ENCODE peak calls at places on chromosome 7, in six cellular contexts. One of them, this sample, is unnamed.

GRCh38 chr7:155589001-155589980 is 42.9 kb upstream of the CNPY1 start:
- DNase-seq in hepatocyte: no peak
- DNase-seq in pancreas: no peak
- DNase-seq in BE2C: peak
- DNase-seq in tibial artery: peak
- DNase-seq in transverse colon: no peak
- DNase-seq in this sample: no peak

GRCh38 chr7:9407816-9408215 is 974.4 kb downstream of the NXPH1 start:
- DNase-seq in pancreas: no peak
- DNase-seq in tibial artery: no peak
- DNase-seq in transverse colon: no peak
- DNase-seq in BE2C: no peak
- DNase-seq in hepatocyte: no peak
- DNase-seq in this sample: no peak

GRCh38 chr7:99249985-99250575 is 22.6 kb upstream of the MYH16 start:
- DNase-seq in tibial artery: no peak
- DNase-seq in pancreas: no peak
- DNase-seq in hepatocyte: no peak
- DNase-seq in transverse colon: no peak
- DNase-seq in BE2C: no peak
- DNase-seq in this sample: no peak

GRCh38 chr7:33744293-33744692 is 161.0 kb upstream of the BMPER start:
- DNase-seq in BE2C: peak
- DNase-seq in transverse colon: no peak
- DNase-seq in hepatocyte: peak
- DNase-seq in pancreas: no peak
- DNase-seq in tibial artery: no peak
- DNase-seq in this sample: no peak

GRCh38 chr7:36469236-36469635 is 79.6 kb downstream of the ANLN start:
- DNase-seq in BE2C: no peak
- DNase-seq in pancreas: no peak
- DNase-seq in tibial artery: no peak
- DNase-seq in hepatocyte: no peak
- DNase-seq in transverse colon: no peak
- DNase-seq in this sample: no peak

GRCh38 chr7:84207025-84207424 is 12.4 kb upstream of the SEMA3A start:
- DNase-seq in tibial artery: no peak
- DNase-seq in hepatocyte: no peak
- DNase-seq in BE2C: no peak
- DNase-seq in pancreas: no peak
- DNase-seq in transverse colon: no peak
- DNase-seq in this sample: no peak

GRCh38 chr7:1724118-1724910 is 54.2 kb downstream of the ELFN1 start:
- DNase-seq in hepatocyte: no peak
- DNase-seq in transverse colon: no peak
- DNase-seq in tibial artery: no peak
- DNase-seq in pancreas: no peak
- DNase-seq in BE2C: no peak
- DNase-seq in this sample: no peak

GRCh38 chr7:150451833-150452431 is 1.5 kb downstream of the GIMAP8 start:
- DNase-seq in hepatocyte: no peak
- DNase-seq in transverse colon: no peak
- DNase-seq in tibial artery: no peak
- DNase-seq in pancreas: no peak
- DNase-seq in BE2C: no peak
- DNase-seq in this sample: no peak

GRCh38 chr7:9189683-9190082 is 756.3 kb downstream of the NXPH1 start:
- DNase-seq in pancreas: no peak
- DNase-seq in transverse colon: no peak
- DNase-seq in BE2C: no peak
- DNase-seq in hepatocyte: no peak
- DNase-seq in tibial artery: no peak
- DNase-seq in this sample: peak

GRCh38 chr7:47254081-47255006 is 327.6 kb downstream of the TNS3 start:
- DNase-seq in BE2C: peak
- DNase-seq in pancreas: peak
- DNase-seq in hepatocyte: peak
- DNase-seq in tibial artery: peak
- DNase-seq in transverse colon: peak
- DNase-seq in this sample: peak

GRCh38 chr7:121372376-121373024 is 23.6 kb downstream of the FAM3C start:
- DNase-seq in transverse colon: no peak
- DNase-seq in hepatocyte: no peak
- DNase-seq in tibial artery: no peak
- DNase-seq in pancreas: no peak
- DNase-seq in BE2C: no peak
- DNase-seq in this sample: no peak

GRCh38 chr7:101792051-101792651 is 25.3 kb upstream of the CUX1 start:
- DNase-seq in transverse colon: no peak
- DNase-seq in BE2C: peak
- DNase-seq in pancreas: no peak
- DNase-seq in tibial artery: no peak
- DNase-seq in hepatocyte: peak
- DNase-seq in this sample: no peak

GRCh38 chr7:150570712-150571465 is 3.7 kb downstream of the GIMAP4 start:
- DNase-seq in tibial artery: no peak
- DNase-seq in pancreas: no peak
- DNase-seq in BE2C: no peak
- DNase-seq in hepatocyte: no peak
- DNase-seq in transverse colon: no peak
- DNase-seq in this sample: no peak

GRCh38 chr7:56105508-56105907 is 768 bp downstream of the CHCHD2 start:
- DNase-seq in BE2C: no peak
- DNase-seq in tibial artery: no peak
- DNase-seq in pancreas: peak
- DNase-seq in hepatocyte: no peak
- DNase-seq in transverse colon: peak
- DNase-seq in this sample: no peak
- TF ChIP-seq CTCF in BE2C: no peak
- TF ChIP-seq CTCF in tibial artery: no peak
- TF ChIP-seq CTCF in pancreas: no peak
- TF ChIP-seq CTCF in hepatocyte: no peak
- TF ChIP-seq CTCF in transverse colon: no peak
- TF ChIP-seq CTCF in this sample: no peak

DNA sequence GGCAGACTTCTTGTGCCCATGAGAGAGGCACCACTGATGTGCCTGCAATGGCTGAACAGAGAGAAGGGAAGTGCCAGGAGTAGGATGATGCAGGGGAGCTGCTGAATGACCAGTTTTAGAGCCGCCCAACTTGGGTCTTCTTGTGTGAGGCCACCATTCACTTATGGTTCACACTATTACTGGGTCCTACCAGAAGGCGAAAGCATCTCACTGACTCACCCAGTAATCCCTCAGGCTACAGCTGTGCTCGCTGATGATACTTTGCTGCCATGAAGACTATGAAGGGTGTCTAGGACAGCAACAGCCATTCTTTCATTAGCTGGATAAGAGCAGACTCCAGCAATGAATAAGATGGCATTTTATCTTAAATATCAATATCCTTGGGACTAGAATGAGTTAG is 47.6 kb downstream of the PLXNA4 start:
- DNase-seq in tibial artery: no peak
- DNase-seq in pancreas: no peak
- DNase-seq in hepatocyte: no peak
- DNase-seq in transverse colon: no peak
- DNase-seq in BE2C: no peak
- DNase-seq in this sample: no peak
- TF ChIP-seq CTCF in tibial artery: no peak
- TF ChIP-seq CTCF in pancreas: no peak
- TF ChIP-seq CTCF in hepatocyte: no peak
- TF ChIP-seq CTCF in transverse colon: no peak
- TF ChIP-seq CTCF in BE2C: no peak
- TF ChIP-seq CTCF in this sample: no peak

DNA sequence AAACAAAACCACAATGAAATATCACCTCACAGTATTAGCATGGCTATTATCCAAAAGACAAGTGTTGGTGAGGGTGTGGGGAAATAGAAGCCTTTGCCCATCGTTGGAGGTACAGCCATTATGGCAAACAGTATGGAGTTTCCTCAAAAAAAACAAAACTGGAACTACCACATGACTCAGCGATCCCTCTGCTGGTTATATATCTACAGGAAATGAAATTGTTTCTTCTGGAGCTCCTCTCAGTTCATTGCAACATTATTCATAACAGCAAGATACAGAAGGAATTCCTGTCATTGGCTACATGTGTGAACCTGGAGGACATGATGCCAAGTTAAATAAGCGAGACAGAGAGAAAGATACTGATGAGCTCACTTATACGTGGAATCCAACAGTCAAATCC is 2.4 kb upstream of the UBE3C start:
- DNase-seq in hepatocyte: peak
- DNase-seq in transverse colon: no peak
- DNase-seq in tibial artery: no peak
- DNase-seq in pancreas: no peak
- DNase-seq in BE2C: no peak
- DNase-seq in this sample: no peak
- TF ChIP-seq CTCF in hepatocyte: peak
- TF ChIP-seq CTCF in transverse colon: peak
- TF ChIP-seq CTCF in tibial artery: no peak
- TF ChIP-seq CTCF in pancreas: no peak
- TF ChIP-seq CTCF in BE2C: peak
- TF ChIP-seq CTCF in this sample: peak

GRCh38 chr7:112886171-112886570 is 96.0 kb upstream of the TMEM168 start:
- DNase-seq in pancreas: no peak
- DNase-seq in BE2C: no peak
- DNase-seq in tibial artery: no peak
- DNase-seq in transverse colon: no peak
- DNase-seq in hepatocyte: no peak
- DNase-seq in this sample: no peak

GRCh38 chr7:112877671-112878460 is 87.7 kb upstream of the TMEM168 start:
- DNase-seq in pancreas: no peak
- DNase-seq in BE2C: no peak
- DNase-seq in tibial artery: no peak
- DNase-seq in transverse colon: no peak
- DNase-seq in hepatocyte: no peak
- DNase-seq in this sample: no peak

GRCh38 chr7:112880786-112881418 is 90.7 kb upstream of the TMEM168 start:
- DNase-seq in transverse colon: no peak
- DNase-seq in tibial artery: no peak
- DNase-seq in hepatocyte: no peak
- DNase-seq in pancreas: no peak
- DNase-seq in BE2C: no peak
- DNase-seq in this sample: no peak

GRCh38 chr7:112882506-112882905 is 92.3 kb upstream of the TMEM168 start:
- DNase-seq in pancreas: no peak
- DNase-seq in BE2C: no peak
- DNase-seq in hepatocyte: no peak
- DNase-seq in transverse colon: no peak
- DNase-seq in tibial artery: no peak
- DNase-seq in this sample: no peak

GRCh38 chr7:112882022-112882421 is 91.8 kb upstream of the TMEM168 start:
- DNase-seq in tibial artery: no peak
- DNase-seq in hepatocyte: no peak
- DNase-seq in transverse colon: no peak
- DNase-seq in pancreas: no peak
- DNase-seq in BE2C: no peak
- DNase-seq in this sample: no peak
- TF ChIP-seq CTCF in tibial artery: no peak
- TF ChIP-seq CTCF in hepatocyte: no peak
- TF ChIP-seq CTCF in transverse colon: no peak
- TF ChIP-seq CTCF in pancreas: no peak
- TF ChIP-seq CTCF in BE2C: no peak
- TF ChIP-seq CTCF in this sample: no peak

GRCh38 chr7:81209059-81209458 is 290.2 kb upstream of the SEMA3C start:
- DNase-seq in transverse colon: no peak
- DNase-seq in pancreas: no peak
- DNase-seq in hepatocyte: no peak
- DNase-seq in tibial artery: no peak
- DNase-seq in BE2C: no peak
- DNase-seq in this sample: no peak
- TF ChIP-seq CTCF in transverse colon: no peak
- TF ChIP-seq CTCF in pancreas: no peak
- TF ChIP-seq CTCF in hepatocyte: no peak
- TF ChIP-seq CTCF in tibial artery: no peak
- TF ChIP-seq CTCF in BE2C: no peak
- TF ChIP-seq CTCF in this sample: no peak

GRCh38 chr7:108142180-108142579 is 12.0 kb upstream of the LAMB4 start:
- DNase-seq in transverse colon: no peak
- DNase-seq in tibial artery: no peak
- DNase-seq in hepatocyte: no peak
- DNase-seq in BE2C: no peak
- DNase-seq in pancreas: no peak
- DNase-seq in this sample: no peak
- TF ChIP-seq CTCF in transverse colon: no peak
- TF ChIP-seq CTCF in tibial artery: no peak
- TF ChIP-seq CTCF in hepatocyte: no peak
- TF ChIP-seq CTCF in BE2C: no peak
- TF ChIP-seq CTCF in pancreas: no peak
- TF ChIP-seq CTCF in this sample: no peak

GRCh38 chr7:7103343-7104313 is 78.7 kb upstream of the C1GALT1 start:
- DNase-seq in tibial artery: no peak
- DNase-seq in hepatocyte: peak
- DNase-seq in BE2C: no peak
- DNase-seq in pancreas: peak
- DNase-seq in transverse colon: no peak
- DNase-seq in this sample: no peak
- TF ChIP-seq CTCF in tibial artery: peak
- TF ChIP-seq CTCF in hepatocyte: peak
- TF ChIP-seq CTCF in BE2C: peak
- TF ChIP-seq CTCF in pancreas: peak
- TF ChIP-seq CTCF in transverse colon: peak
- TF ChIP-seq CTCF in this sample: peak

This sample was measured in nephron progenitor cell.